ENCODE peak calls at places on chromosomes 13 and 19, in nine cellular contexts. One of them, this sample, is unnamed.

GRCh38 chr19:48896191-48896720 is 2.3 kb downstream of the TULP2 start:
- DNase-seq in skeletal muscle cell: no peak
- DNase-seq in NCI-H1417: no peak
- DNase-seq in amniotic stem cell: no peak
- DNase-seq in mucosa of gallbladder: no peak
- DNase-seq in EL: peak; percentile 40
- DNase-seq in cerebellar nuclear complex: no peak
- DNase-seq in activated naive CD4-positive, alpha-beta T cell: no peak
- DNase-seq in right atrium auricular region: peak; percentile 68
- DNase-seq in this sample: no peak

GRCh38 chr13:60329221-60329983 is 67.6 kb upstream of the TDRD3 start:
- DNase-seq in skeletal muscle cell: no peak
- DNase-seq in NCI-H1417: peak; percentile 65
- DNase-seq in amniotic stem cell: no peak
- DNase-seq in mucosa of gallbladder: peak; percentile 16
- DNase-seq in EL: peak; percentile 25
- DNase-seq in cerebellar nuclear complex: no peak
- DNase-seq in activated naive CD4-positive, alpha-beta T cell: no peak
- DNase-seq in right atrium auricular region: no peak
- DNase-seq in this sample: no peak

GRCh38 chr13:99626461-99627082 is 125.3 kb downstream of the TM9SF2 start:
- DNase-seq in skeletal muscle cell: peak; percentile 15
- DNase-seq in NCI-H1417: no peak
- DNase-seq in amniotic stem cell: peak; percentile 6
- DNase-seq in mucosa of gallbladder: no peak
- DNase-seq in EL: peak; percentile 57
- DNase-seq in cerebellar nuclear complex: no peak
- DNase-seq in activated naive CD4-positive, alpha-beta T cell: no peak
- DNase-seq in right atrium auricular region: no peak
- DNase-seq in this sample: no peak

GRCh38 chr13:98103942-98104880 is 38.7 kb upstream of the FARP1 start:
- DNase-seq in skeletal muscle cell: no peak
- DNase-seq in NCI-H1417: no peak
- DNase-seq in amniotic stem cell: no peak
- DNase-seq in mucosa of gallbladder: no peak
- DNase-seq in EL: peak; percentile 20
- DNase-seq in cerebellar nuclear complex: no peak
- DNase-seq in activated naive CD4-positive, alpha-beta T cell: no peak
- DNase-seq in right atrium auricular region: no peak
- DNase-seq in this sample: no peak

GRCh38 chr19:35013820-35014754 is 14.0 kb downstream of the GRAMD1A start:
- DNase-seq in skeletal muscle cell: no peak
- DNase-seq in NCI-H1417: no peak
- DNase-seq in amniotic stem cell: no peak
- DNase-seq in mucosa of gallbladder: peak; percentile 41
- DNase-seq in EL: no peak
- DNase-seq in cerebellar nuclear complex: no peak
- DNase-seq in activated naive CD4-positive, alpha-beta T cell: no peak
- DNase-seq in right atrium auricular region: no peak
- DNase-seq in this sample: peak; percentile 51

GRCh38 chr19:409006-409514 is at the start of gene C2CD4C:
- DNase-seq in skeletal muscle cell: no peak
- DNase-seq in NCI-H1417: peak; percentile 90
- DNase-seq in amniotic stem cell: no peak
- DNase-seq in mucosa of gallbladder: no peak
- DNase-seq in EL: peak; percentile 16
- DNase-seq in cerebellar nuclear complex: no peak
- DNase-seq in activated naive CD4-positive, alpha-beta T cell: no peak
- DNase-seq in right atrium auricular region: no peak
- DNase-seq in this sample: no peak

GRCh38 chr13:20960663-20961309 is 58.2 kb upstream of the XPO4 start:
- DNase-seq in skeletal muscle cell: no peak
- DNase-seq in NCI-H1417: no peak
- DNase-seq in amniotic stem cell: no peak
- DNase-seq in mucosa of gallbladder: no peak
- DNase-seq in EL: no peak
- DNase-seq in cerebellar nuclear complex: no peak
- DNase-seq in activated naive CD4-positive, alpha-beta T cell: no peak
- DNase-seq in right atrium auricular region: no peak
- DNase-seq in this sample: no peak

GRCh38 chr19:34171539-34171876 is 796 bp upstream of the LSM14A start:
- DNase-seq in skeletal muscle cell: peak; percentile 49
- DNase-seq in NCI-H1417: no peak
- DNase-seq in amniotic stem cell: peak; percentile 62
- DNase-seq in mucosa of gallbladder: no peak
- DNase-seq in EL: peak; percentile 70
- DNase-seq in cerebellar nuclear complex: no peak
- DNase-seq in activated naive CD4-positive, alpha-beta T cell: peak; percentile 45
- DNase-seq in right atrium auricular region: no peak
- DNase-seq in this sample: no peak

GRCh38 chr13:28495586-28496564 is 947 bp upstream of the FLT1 start:
- DNase-seq in skeletal muscle cell: no peak
- DNase-seq in NCI-H1417: no peak
- DNase-seq in amniotic stem cell: no peak
- DNase-seq in mucosa of gallbladder: no peak
- DNase-seq in EL: no peak
- DNase-seq in cerebellar nuclear complex: no peak
- DNase-seq in activated naive CD4-positive, alpha-beta T cell: no peak
- DNase-seq in right atrium auricular region: no peak
- DNase-seq in this sample: no peak

GRCh38 chr19:41882568-41883462 is at the start of gene ARHGEF1:
- DNase-seq in skeletal muscle cell: no peak
- DNase-seq in NCI-H1417: peak; percentile 58
- DNase-seq in amniotic stem cell: no peak
- DNase-seq in mucosa of gallbladder: no peak
- DNase-seq in EL: peak; percentile 49
- DNase-seq in cerebellar nuclear complex: no peak
- DNase-seq in activated naive CD4-positive, alpha-beta T cell: no peak
- DNase-seq in right atrium auricular region: no peak
- DNase-seq in this sample: peak; percentile 61

GRCh38 chr19:19540707-19541515 is 2.8 kb downstream of the CILP2 start:
- DNase-seq in skeletal muscle cell: no peak
- DNase-seq in NCI-H1417: no peak
- DNase-seq in amniotic stem cell: no peak
- DNase-seq in mucosa of gallbladder: peak; percentile 28
- DNase-seq in EL: peak; percentile 57
- DNase-seq in cerebellar nuclear complex: no peak
- DNase-seq in activated naive CD4-positive, alpha-beta T cell: no peak
- DNase-seq in right atrium auricular region: no peak
- DNase-seq in this sample: peak; percentile 67

GRCh38 chr19:33460221-33460908 is 61.2 kb downstream of the PEPD start:
- DNase-seq in skeletal muscle cell: no peak
- DNase-seq in NCI-H1417: no peak
- DNase-seq in amniotic stem cell: no peak
- DNase-seq in mucosa of gallbladder: no peak
- DNase-seq in EL: no peak
- DNase-seq in cerebellar nuclear complex: no peak
- DNase-seq in activated naive CD4-positive, alpha-beta T cell: no peak
- DNase-seq in right atrium auricular region: no peak
- DNase-seq in this sample: no peak

GRCh38 chr13:51221108-51221507 is 1.1 kb upstream of the FAM124A start:
- DNase-seq in skeletal muscle cell: no peak
- DNase-seq in NCI-H1417: no peak
- DNase-seq in amniotic stem cell: no peak
- DNase-seq in mucosa of gallbladder: no peak
- DNase-seq in EL: no peak
- DNase-seq in cerebellar nuclear complex: no peak
- DNase-seq in activated naive CD4-positive, alpha-beta T cell: no peak
- DNase-seq in right atrium auricular region: no peak
- DNase-seq in this sample: no peak

GRCh38 chr13:27440408-27440807 is 10.0 kb downstream of the MTIF3 start:
- DNase-seq in skeletal muscle cell: no peak
- DNase-seq in NCI-H1417: no peak
- DNase-seq in amniotic stem cell: no peak
- DNase-seq in mucosa of gallbladder: no peak
- DNase-seq in EL: no peak
- DNase-seq in cerebellar nuclear complex: no peak
- DNase-seq in activated naive CD4-positive, alpha-beta T cell: no peak
- DNase-seq in right atrium auricular region: no peak
- DNase-seq in this sample: no peak

GRCh38 chr13:44259045-44260042 is 114.3 kb upstream of the SERP2 start:
- DNase-seq in skeletal muscle cell: no peak
- DNase-seq in NCI-H1417: no peak
- DNase-seq in amniotic stem cell: no peak
- DNase-seq in mucosa of gallbladder: no peak
- DNase-seq in EL: peak; percentile 44
- DNase-seq in cerebellar nuclear complex: no peak
- DNase-seq in activated naive CD4-positive, alpha-beta T cell: no peak
- DNase-seq in right atrium auricular region: no peak
- DNase-seq in this sample: peak; percentile 62

GRCh38 chr13:110062077-110062776 is 244.7 kb downstream of the COL4A1 start:
- DNase-seq in skeletal muscle cell: no peak
- DNase-seq in NCI-H1417: no peak
- DNase-seq in amniotic stem cell: no peak
- DNase-seq in mucosa of gallbladder: peak; percentile 60
- DNase-seq in EL: peak; percentile 36
- DNase-seq in cerebellar nuclear complex: no peak
- DNase-seq in activated naive CD4-positive, alpha-beta T cell: no peak
- DNase-seq in right atrium auricular region: no peak
- DNase-seq in this sample: no peak

GRCh38 chr19:49809155-49809986 is 3.7 kb downstream of the FUZ start:
- DNase-seq in skeletal muscle cell: no peak
- DNase-seq in NCI-H1417: peak; percentile 62
- DNase-seq in amniotic stem cell: no peak
- DNase-seq in mucosa of gallbladder: peak; percentile 44
- DNase-seq in EL: peak; percentile 37
- DNase-seq in cerebellar nuclear complex: no peak
- DNase-seq in activated naive CD4-positive, alpha-beta T cell: no peak
- DNase-seq in right atrium auricular region: peak; percentile 77
- DNase-seq in this sample: peak; percentile 38

GRCh38 chr13:21013682-21014038 is 47.7 kb downstream of the LATS2 start:
- DNase-seq in skeletal muscle cell: no peak
- DNase-seq in NCI-H1417: no peak
- DNase-seq in amniotic stem cell: no peak
- DNase-seq in mucosa of gallbladder: no peak
- DNase-seq in EL: no peak
- DNase-seq in cerebellar nuclear complex: no peak
- DNase-seq in activated naive CD4-positive, alpha-beta T cell: no peak
- DNase-seq in right atrium auricular region: no peak
- DNase-seq in this sample: no peak

GRCh38 chr19:5216141-5216847 is 124.3 kb downstream of the PTPRS start:
- DNase-seq in skeletal muscle cell: no peak
- DNase-seq in NCI-H1417: no peak
- DNase-seq in amniotic stem cell: no peak
- DNase-seq in mucosa of gallbladder: no peak
- DNase-seq in EL: no peak
- DNase-seq in cerebellar nuclear complex: no peak
- DNase-seq in activated naive CD4-positive, alpha-beta T cell: no peak
- DNase-seq in right atrium auricular region: no peak
- DNase-seq in this sample: no peak

GRCh38 chr19:37505958-37506386 is 767 bp upstream of the ZNF793 start:
- DNase-seq in skeletal muscle cell: no peak
- DNase-seq in NCI-H1417: peak; percentile 81
- DNase-seq in amniotic stem cell: no peak
- DNase-seq in mucosa of gallbladder: no peak
- DNase-seq in EL: no peak
- DNase-seq in cerebellar nuclear complex: no peak
- DNase-seq in activated naive CD4-positive, alpha-beta T cell: no peak
- DNase-seq in right atrium auricular region: no peak
- DNase-seq in this sample: no peak

GRCh38 chr19:37565370-37565669 is 29.3 kb downstream of the ZNF571 start:
- DNase-seq in skeletal muscle cell: no peak
- DNase-seq in NCI-H1417: no peak
- DNase-seq in amniotic stem cell: no peak
- DNase-seq in mucosa of gallbladder: no peak
- DNase-seq in EL: no peak
- DNase-seq in cerebellar nuclear complex: no peak
- DNase-seq in activated naive CD4-positive, alpha-beta T cell: no peak
- DNase-seq in right atrium auricular region: no peak
- DNase-seq in this sample: no peak

This sample was measured in activated T-helper 1 cell treated with anti-CD3 and anti-CD28 coated beads, Interleukin-12 subunit alpha, Interleukin-12 subunit beta, Interleukin-2, Interleukin-4 antibody, amounts not matched to agents 30 ng/mL and 10 ng/mL and 1 ng/mL, durations not matched to agents 14 hours and 24 hours and 36 hours.